ENCODE peak calls at places on chromosomes 5 and 9, in nine cellular contexts. G, K, T, X, H, W, Y, J and V are unnamed samples.

GRCh38 chr5:90201923-90202322 is 207.6 kb downstream of the CETN3 start:
- DNase-seq in H (no peak), Y (peak), X (no peak), G (no peak), K (no peak), J (no peak), T (no peak), W (no peak), V (no peak)

GRCh38 chr5:90590-91547 is 1.1 kb upstream of the PLEKHG4B start:
- DNase-seq in T (peak), H (no peak), Y (no peak), G (no peak), J (no peak), K (no peak), W (no peak), X (no peak), V (no peak)

GRCh38 chr5:88643315-88643714 is 239.7 kb downstream of the MEF2C start:
- DNase-seq in H (no peak), J (no peak), G (no peak), K (no peak), X (no peak), T (no peak), W (no peak), Y (no peak), V (no peak)

GRCh38 chr9:136171009-136171800 is 33.7 kb downstream of the LHX3 start:
- DNase-seq in W (no peak), X (no peak), K (no peak), G (no peak), J (no peak), H (no peak), Y (no peak), T (peak), V (no peak)

GRCh38 chr5:64682608-64683007 is 7.7 kb upstream of the SHISAL2B start:
- DNase-seq in K (no peak), G (no peak), T (no peak), H (no peak), Y (no peak), X (no peak), W (no peak), J (no peak), V (no peak)

GRCh38 chr9:79166005-79166404 is 405.8 kb upstream of the TLE4 start:
- DNase-seq in Y (peak), W (no peak), J (no peak), K (no peak), G (no peak), H (no peak), T (no peak), X (peak), V (no peak)

GRCh38 chr5:84383816-84384603 is 670 bp downstream of the EDIL3 start:
- DNase-seq in T (no peak), G (no peak), W (no peak), K (no peak), H (no peak), Y (peak), X (no peak), J (no peak), V (no peak)

GRCh38 chr9:101463397-101463796 is 27.8 kb upstream of the ALDOB start:
- DNase-seq in T (no peak), X (peak), W (no peak), K (no peak), H (no peak), Y (peak), G (no peak), J (no peak), V (no peak)

GRCh38 chr9:72628191-72628590 is 106.8 kb downstream of the TMC1 start:
- DNase-seq in K (no peak), Y (peak), W (no peak), X (no peak), J (no peak), T (no peak), G (no peak), H (no peak), V (no peak)

GRCh38 chr9:71734953-71735352 is 33.4 kb downstream of the CEMIP2 start:
- DNase-seq in Y (no peak), J (no peak), G (no peak), W (no peak), X (peak), H (no peak), K (no peak), T (no peak), V (no peak)

GRCh38 chr5:112548246-112548982 is 129.3 kb upstream of the EPB41L4A start:
- DNase-seq in G (no peak), T (no peak), X (peak), K (no peak), W (no peak), H (no peak), Y (peak), J (no peak), V (no peak)

GRCh38 chr5:35338169-35338476 is 107.8 kb upstream of the PRLR start:
- DNase-seq in K (no peak), W (no peak), T (no peak), J (no peak), H (no peak), G (no peak), X (no peak), Y (no peak), V (no peak)

GRCh38 chr9:121703014-121703734 is 51.7 kb downstream of the DAB2IP start:
- DNase-seq in K (no peak), X (no peak), T (no peak), W (no peak), G (no peak), J (no peak), Y (no peak), H (no peak), V (no peak)
- TF ChIP-seq CTCF in K (no peak), X (no peak), T (no peak), W (no peak), G (no peak), J (peak), Y (no peak), H (no peak), V (no peak)

DNA sequence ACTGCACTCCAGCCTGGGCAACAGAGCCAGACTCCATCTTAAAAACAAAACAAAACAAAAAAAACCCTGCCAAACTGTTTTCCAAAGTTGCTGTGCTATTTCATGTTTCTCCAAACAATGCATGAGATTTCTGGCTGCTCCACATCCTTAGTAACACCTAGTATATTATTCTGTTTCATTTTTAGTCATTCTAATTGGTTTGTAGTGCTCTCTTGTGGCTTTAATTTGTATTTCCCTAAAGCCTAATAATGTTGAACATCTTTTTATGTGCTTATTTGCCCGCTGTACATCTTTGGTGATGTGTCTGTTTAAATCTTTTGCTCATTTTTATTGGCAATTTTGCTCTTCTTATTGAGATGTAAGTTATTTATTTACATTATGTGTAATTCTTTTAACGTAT is 18.4 kb upstream of the TTC1 start:
- DNase-seq in J (no peak), K (no peak), W (no peak), H (no peak), T (no peak), Y (no peak), X (no peak), G (no peak), V (no peak)
- TF ChIP-seq CTCF in J (peak), K (no peak), W (no peak), H (no peak), T (no peak), Y (no peak), X (peak), G (no peak), V (peak)

DNA sequence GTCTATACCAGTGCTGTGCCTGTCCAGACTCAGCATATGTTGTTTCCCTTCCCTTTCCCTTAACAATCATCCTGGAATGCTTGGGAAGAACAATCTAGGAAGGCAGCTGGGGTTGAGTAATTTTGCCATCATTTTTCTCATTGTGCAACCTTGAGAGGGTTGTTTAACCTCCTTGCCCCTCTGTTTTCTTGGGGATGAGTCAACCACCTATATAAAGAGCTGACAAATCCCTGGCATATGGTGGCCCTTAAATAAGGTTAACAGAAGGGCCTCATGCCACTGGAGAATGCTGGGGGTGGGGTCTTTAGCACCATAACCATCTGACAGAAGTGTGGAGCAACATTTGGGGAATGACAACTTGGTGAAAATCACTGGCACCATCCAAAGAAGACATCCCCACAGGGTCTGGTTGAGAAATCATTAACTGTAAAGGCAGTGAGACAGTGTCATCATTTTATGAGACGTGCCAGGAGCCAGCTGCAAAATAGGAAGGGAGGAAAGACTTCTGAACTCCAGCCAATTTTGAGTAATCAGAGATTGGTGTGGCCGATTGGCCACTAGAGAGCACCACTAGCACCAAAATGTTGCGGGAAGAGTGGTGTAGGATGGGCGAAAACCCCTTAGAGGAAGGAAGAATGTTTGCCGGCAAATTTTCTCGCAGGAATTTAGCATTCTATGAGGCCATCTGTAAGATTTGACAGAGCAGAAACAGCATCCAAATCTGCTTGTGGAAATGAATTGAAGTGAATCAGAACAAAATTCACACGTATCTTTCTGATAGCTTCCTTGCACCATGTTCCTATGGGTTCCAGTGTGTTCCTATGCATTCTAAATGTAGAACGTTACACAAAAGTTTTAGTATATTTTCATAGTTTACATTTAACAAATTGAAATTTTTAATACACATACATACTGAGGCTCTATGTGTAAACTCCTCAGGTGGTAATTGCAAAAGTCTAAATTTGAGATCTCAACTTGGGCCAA is 113.8 kb downstream of the MSX2 start:
- DNase-seq in W (peak), J (peak), G (no peak), K (no peak), T (peak), X (peak), Y (peak), H (no peak), V (no peak)
- TF ChIP-seq CTCF in W (peak), J (peak), G (no peak), K (no peak), T (peak), X (peak), Y (peak), H (no peak), V (peak)

GRCh38 chr5:157748740-157749461 is 5.4 kb downstream of the LSM11 start:
- DNase-seq in W (no peak), J (no peak), H (no peak), G (no peak), K (no peak), T (no peak), Y (peak), X (peak), V (no peak)
- TF ChIP-seq CTCF in W (no peak), J (no peak), H (no peak), G (no peak), K (no peak), T (no peak), Y (no peak), X (no peak), V (no peak)

GRCh38 chr5:16844952-16845351 is 91.1 kb downstream of the MYO10 start:
- DNase-seq in X (no peak), W (no peak), T (no peak), H (no peak), G (no peak), J (no peak), Y (no peak), K (no peak), V (no peak)
- TF ChIP-seq CTCF in X (no peak), W (no peak), T (peak), H (no peak), G (no peak), J (peak), Y (no peak), K (no peak), V (no peak)

GRCh38 chr9:134026561-134026960 is 1.3 kb downstream of the BRD3OS start:
- DNase-seq in J (no peak), K (no peak), W (no peak), G (no peak), X (no peak), H (no peak), T (no peak), Y (no peak), V (no peak)
- TF ChIP-seq CTCF in J (no peak), K (no peak), W (no peak), G (no peak), X (no peak), H (no peak), T (no peak), Y (no peak), V (no peak)

DNA sequence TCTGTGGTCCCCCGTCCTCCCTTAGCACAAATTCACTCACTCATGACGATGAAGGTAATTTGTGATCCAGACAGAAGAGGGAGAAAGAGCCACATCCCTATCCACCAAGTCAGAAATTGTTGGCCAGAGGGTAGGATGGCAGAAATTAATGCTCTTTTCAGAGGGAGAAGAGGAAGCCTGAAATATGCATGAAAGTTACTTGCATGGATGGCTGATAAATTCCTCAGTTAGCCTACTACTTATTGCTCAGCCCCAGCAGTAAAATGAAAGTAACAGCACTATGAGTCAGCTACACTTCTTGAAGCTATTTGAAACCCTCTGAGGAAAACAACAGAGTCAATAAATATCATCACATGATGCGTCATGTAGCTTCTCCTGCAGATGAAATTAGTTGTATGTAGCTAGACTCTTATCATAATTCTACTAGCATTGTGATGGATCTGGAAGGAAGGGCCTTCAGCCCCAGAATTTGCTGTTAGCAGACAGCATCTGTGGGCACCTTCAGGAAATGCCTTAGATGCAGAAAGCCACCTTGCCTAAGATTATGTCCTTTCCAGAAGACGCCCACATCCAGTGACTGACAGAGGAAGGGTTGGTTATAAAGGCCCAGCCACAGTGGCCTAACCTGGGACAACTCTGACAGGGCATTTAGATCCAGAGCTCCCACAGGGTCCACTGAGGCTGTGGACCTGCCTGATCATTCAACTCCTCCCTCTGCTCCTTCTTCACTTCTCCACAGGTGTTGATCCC is 81.2 kb upstream of the CCDC112 start:
- DNase-seq in H (no peak), T (no peak), X (peak), K (no peak), J (no peak), G (no peak), Y (peak), W (no peak), V (no peak)
- TF ChIP-seq CTCF in H (no peak), T (peak), X (peak), K (no peak), J (peak), G (no peak), Y (peak), W (peak), V (peak)

DNA sequence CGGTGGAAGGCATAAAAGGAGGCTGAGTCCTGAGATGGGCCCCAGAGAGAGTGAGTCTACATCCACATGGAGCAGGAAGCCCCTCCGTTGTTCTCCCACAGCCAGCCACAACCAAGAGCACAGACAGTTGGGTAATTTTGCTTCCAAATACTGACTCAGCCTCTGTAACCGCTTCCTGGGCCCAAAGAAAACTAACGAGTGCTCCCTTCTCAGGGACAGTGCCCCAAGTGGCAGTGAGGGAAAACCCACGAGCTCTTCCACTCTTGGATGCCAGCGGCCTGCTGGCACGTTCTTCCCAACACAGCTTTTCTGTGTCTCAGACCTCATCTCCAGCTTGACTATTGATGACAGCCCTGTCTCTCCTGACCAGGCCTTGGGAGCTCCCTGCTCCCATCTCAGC is 207.6 kb downstream of the FSTL4 start:
- DNase-seq in K (no peak), J (peak), W (no peak), T (no peak), G (no peak), Y (no peak), X (no peak), H (no peak), V (no peak)
- TF ChIP-seq CTCF in K (no peak), J (no peak), W (no peak), T (no peak), G (no peak), Y (no peak), X (peak), H (no peak), V (peak)

DNA sequence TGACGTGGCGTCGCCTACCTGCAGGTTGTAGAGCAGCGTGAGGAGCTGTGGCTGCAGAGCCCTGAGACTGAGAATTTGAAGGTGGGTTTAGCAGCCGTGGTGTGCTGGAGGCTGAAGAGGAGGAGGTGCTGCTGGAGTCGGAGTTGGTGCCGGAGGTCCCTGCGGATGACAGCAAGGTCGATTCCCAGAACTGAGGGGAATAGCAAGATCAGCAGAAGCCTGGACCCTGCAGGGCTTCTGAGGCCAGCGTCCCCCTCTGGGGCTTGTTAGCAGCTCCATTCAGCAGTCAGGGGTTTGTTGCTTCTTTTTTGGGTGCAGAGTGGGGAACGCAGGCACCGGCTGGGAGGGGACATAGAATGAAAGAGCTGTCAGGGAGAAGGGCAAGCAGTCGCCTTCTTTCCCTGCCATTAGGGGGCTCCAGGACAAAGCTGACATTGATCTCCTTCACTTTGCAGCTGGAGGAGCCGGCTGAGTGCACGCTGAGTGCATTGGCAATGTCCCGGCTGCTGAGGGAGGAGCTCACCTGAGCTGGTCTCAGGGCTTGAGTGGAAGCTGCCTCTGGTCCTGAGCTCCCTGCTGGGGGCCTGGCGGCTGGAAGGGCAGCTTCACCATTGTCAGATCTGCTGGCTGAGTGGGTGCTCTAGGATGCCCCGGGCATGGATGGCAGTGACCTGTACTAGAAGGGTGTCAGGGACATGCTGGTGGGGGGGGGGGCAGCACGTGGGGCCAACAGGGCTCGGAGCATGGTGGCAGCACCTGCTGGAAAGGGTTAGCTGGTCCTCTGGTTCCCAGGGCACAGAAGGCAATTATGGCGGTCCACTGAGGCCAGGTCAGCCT is 20.8 kb downstream of the OBP2B start:
- DNase-seq in Y (no peak), J (peak), X (no peak), K (no peak), G (no peak), W (no peak), T (no peak), H (no peak), V (no peak)
- TF ChIP-seq CTCF in Y (peak), J (peak), X (peak), K (no peak), G (no peak), W (no peak), T (peak), H (no peak), V (peak)